ENCODE peak calls at places on chromosome 14, in ten cellular contexts. L is breast epithelium; I is A172; T is stimulated activated CD8-positive, alpha-beta memory T cell treated with anti-CD3 and anti-CD28 coated beads, Interleukin-12 subunit alpha, Interleukin-12 subunit beta, amount 100 ng/mL, for 1 hour; U is amygdala; Q is thoracic aorta; O is putamen; C is neuronal stem cell; H is KBM-7; G is stimulated activated CD4-positive, alpha-beta T cell treated with anti-CD3 and anti-CD28 coated beads, Interleukin-1b, Interleukin-23, amount 100 ng/mL, for 48 hours. J is an unnamed sample.

GRCh38 chr14:104206281-104206904 is 68.0 kb downstream of the KIF26A start:
- DNase-seq in L (no peak), I (no peak), T (no peak), U (peak; percentile 31), Q (no peak), O (no peak), C (no peak), H (peak; percentile 9), G (no peak), J (no peak)

GRCh38 chr14:95319312-95320075 is at the start of gene CLMN:
- DNase-seq in L (peak; percentile 39), I (no peak), T (no peak), U (no peak), Q (no peak), O (peak; percentile 66), C (peak; percentile 49), H (peak; percentile 64), G (no peak), J (peak; percentile 33)

GRCh38 chr14:63956326-63956725 is 103.5 kb downstream of the SYNE2 start:
- DNase-seq in L (no peak), I (no peak), T (no peak), U (no peak), Q (no peak), O (no peak), C (no peak), H (no peak), G (no peak), J (no peak)

GRCh38 chr14:63542231-63542999 is 762 bp downstream of the PPP2R5E start:
- DNase-seq in L (peak; percentile 20), I (peak; percentile 5), T (no peak), U (peak; percentile 42), Q (no peak), O (no peak), C (peak; percentile 39), H (peak; percentile 24), G (peak; percentile 2), J (no peak)

GRCh38 chr14:59254146-59254910 is 65.9 kb downstream of the DAAM1 start:
- DNase-seq in L (peak; percentile 85), I (peak; percentile 60), T (no peak), U (no peak), Q (no peak), O (peak; percentile 57), C (no peak), H (no peak), G (no peak), J (peak; percentile 2)

GRCh38 chr14:29092121-29092520 is 325.5 kb downstream of the FOXG1 start:
- DNase-seq in L (no peak), I (no peak), T (no peak), U (no peak), Q (no peak), O (no peak), C (no peak), H (no peak), G (no peak), J (no peak)

GRCh38 chr14:83520837-83521236 is 1987.2 kb upstream of the SEL1L start:
- DNase-seq in L (no peak), I (no peak), T (no peak), U (no peak), Q (no peak), O (no peak), C (no peak), H (no peak), G (no peak), J (no peak)

GRCh38 chr14:65485516-65485915 is 73.0 kb downstream of the FUT8 start:
- DNase-seq in L (no peak), I (no peak), T (no peak), U (no peak), Q (no peak), O (no peak), C (peak; percentile 38), H (no peak), G (no peak), J (no peak)

GRCh38 chr14:92613008-92613658 is 99.6 kb downstream of the RIN3 start:
- DNase-seq in L (no peak), I (no peak), T (peak; percentile 57), U (no peak), Q (no peak), O (no peak), C (peak; percentile 40), H (peak; percentile 61), G (peak; percentile 62), J (no peak)

J was measured in Caki2.